ENCODE peak calls at places on chromosome 7, in four cellular contexts. C, T, S and W are unnamed samples.

GRCh38 chr7:77540402-77540822 is 3.3 kb downstream of the PTPN12 start:
- DNase-seq in C (no peak), T (no peak), S (no peak), W (no peak)

GRCh38 chr7:158811461-158811860 is 17.8 kb downstream of the ESYT2 start:
- DNase-seq in T (no peak), S (no peak), C (no peak), W (no peak)

GRCh38 chr7:26153246-26153822 is 1.3 kb downstream of the NFE2L3 start:
- DNase-seq in S (no peak), T (no peak), C (no peak), W (no peak)

GRCh38 chr7:618539-619355 is 99.1 kb upstream of the PDGFA start:
- DNase-seq in T (no peak), C (no peak), S (no peak), W (no peak)

GRCh38 chr7:108653526-108653925 is 83.9 kb downstream of the DNAJB9 start:
- DNase-seq in T (no peak), S (no peak), C (no peak), W (no peak)

GRCh38 chr7:127245582-127245981 is 7.2 kb downstream of the GRM8 start:
- DNase-seq in C (no peak), S (no peak), T (no peak), W (no peak)

GRCh38 chr7:6529643-6530042 is 21.6 kb downstream of the GRID2IP start:
- DNase-seq in C (no peak), S (no peak), T (no peak), W (no peak)

GRCh38 chr7:100602889-100603696 is 930 bp downstream of the PCOLCE start:
- DNase-seq in C (peak), T (no peak), S (no peak), W (no peak)

GRCh38 chr7:50268223-50268622 is 36.3 kb upstream of the IKZF1 start:
- DNase-seq in T (no peak), C (no peak), S (no peak), W (no peak)

GRCh38 chr7:20284398-20285143 is 46.1 kb upstream of the ITGB8 start:
- DNase-seq in S (no peak), T (no peak), C (no peak), W (no peak)

GRCh38 chr7:55386541-55386940 is 21.4 kb downstream of the LANCL2 start:
- DNase-seq in S (no peak), C (no peak), T (no peak), W (no peak)

GRCh38 chr7:94922457-94922856 is 15.1 kb downstream of the PPP1R9A start:
- DNase-seq in T (no peak), C (no peak), S (no peak), W (no peak)

GRCh38 chr7:77425151-77426051 is 9.3 kb upstream of the GSAP start:
- DNase-seq in S (no peak), C (peak), T (no peak), W (no peak)

GRCh38 chr7:128365432-128365831 is 3.9 kb upstream of the PRRT4 start:
- DNase-seq in T (no peak), S (no peak), C (no peak), W (no peak)

GRCh38 chr7:2092279-2092678 is 140.5 kb downstream of the MAD1L1 start:
- DNase-seq in T (no peak), C (no peak), S (no peak), W (no peak)

GRCh38 chr7:123210986-123211385 is 11.2 kb upstream of the SLC13A1 start:
- DNase-seq in C (no peak), S (no peak), T (no peak), W (no peak)

GRCh38 chr7:114979388-114979787 is 57.5 kb downstream of the MDFIC start:
- DNase-seq in S (no peak), T (no peak), C (no peak), W (no peak)

GRCh38 chr7:131007439-131008330 is 273.7 kb upstream of the KLF14 start:
- DNase-seq in S (no peak), C (peak), T (no peak), W (no peak)

GRCh38 chr7:391411-391951 is 101.5 kb downstream of the FOXL3 start:
- DNase-seq in S (no peak), T (no peak), C (peak), W (no peak)

GRCh38 chr7:139696547-139696946 is 81.3 kb downstream of the HIPK2 start:
- DNase-seq in S (no peak), C (no peak), T (no peak), W (no peak)

GRCh38 chr7:1555813-1556540 is at the start of gene TMEM184A:
- DNase-seq in C (peak), T (no peak), S (peak), W (no peak)

GRCh38 chr7:117248810-117249209 is 74.0 kb downstream of the WNT2 start:
- DNase-seq in T (no peak), S (no peak), C (no peak), W (no peak)

GRCh38 chr7:64870656-64871055 is 32.4 kb upstream of the ZNF273 start:
- DNase-seq in S (no peak), T (no peak), C (peak), W (no peak)

GRCh38 chr7:93316730-93317129 is 84.6 kb downstream of the VPS50 start:
- DNase-seq in T (no peak), S (no peak), C (no peak), W (no peak)

GRCh38 chr7:105245398-105246099 is 143.2 kb downstream of the SRPK2 start:
- DNase-seq in C (peak), T (no peak), S (no peak), W (no peak)

DNA sequence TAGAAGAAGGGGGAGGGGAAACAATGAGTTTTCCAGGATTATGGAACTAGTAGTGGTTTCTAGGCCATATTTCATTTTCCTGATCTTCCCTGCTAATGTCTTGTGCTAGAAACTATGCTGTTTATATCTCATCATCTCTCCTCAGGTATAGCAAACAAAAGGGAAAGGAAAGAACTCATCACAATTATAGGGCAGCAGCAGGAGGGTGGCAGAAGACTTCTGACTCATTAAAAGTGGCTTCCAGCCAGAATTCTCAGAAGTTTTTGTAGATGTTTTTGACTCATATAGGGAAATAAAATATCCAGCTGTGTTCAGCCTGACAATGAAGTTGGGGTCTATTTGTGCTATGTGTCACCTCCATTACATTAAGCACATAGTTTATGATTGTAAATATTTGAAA is 6.5 kb downstream of the AHR start:
- DNase-seq in C (no peak), T (no peak), S (no peak), W (no peak)
- TF ChIP-seq POLR2AphosphoS5 in C (no peak), T (no peak), S (no peak), W (no peak)

GRCh38 chr7:112892263-112892662 is 102.1 kb upstream of the TMEM168 start:
- DNase-seq in C (no peak), T (no peak), S (no peak), W (no peak)
- TF ChIP-seq TAF1 in C (no peak), T (no peak), S (no peak), W (no peak)

GRCh38 chr7:76409537-76409936 is at the start of gene SSC4D:
- DNase-seq in C (no peak), S (no peak), T (no peak), W (no peak)
- TF ChIP-seq POLR2AphosphoS5 in C (no peak), S (no peak), T (no peak), W (no peak)

GRCh38 chr7:12729112-12729511 is 41.7 kb downstream of the ARL4A start:
- DNase-seq in C (peak), T (peak), S (no peak), W (no peak)
- TF ChIP-seq TAF1 in C (no peak), T (peak), S (no peak), W (no peak)